ENCODE peak calls at places on chromosomes 5 and 9, in six cellular contexts. K, C, A, M, J and G are unnamed samples.

GRCh38 chr5:138986186-138986775 is 111.1 kb upstream of the LRRTM2 start:
- DNase-seq in K (no peak), C (no peak), A (peak; percentile 3), M (no peak), J (no peak), G (no peak)

GRCh38 chr5:172048539-172049101 is 42.2 kb upstream of the FBXW11 start:
- DNase-seq in K (no peak), C (no peak), A (no peak), M (peak; percentile 27), J (no peak), G (no peak)

GRCh38 chr9:98807070-98807810 is at the start of gene GALNT12:
- DNase-seq in K (peak; percentile 35), C (no peak), A (peak; percentile 93), M (no peak), J (peak; percentile 43), G (no peak)

GRCh38 chr9:83197611-83198010 is 134.7 kb upstream of the RASEF start:
- DNase-seq in K (no peak), C (no peak), A (no peak), M (no peak), J (no peak), G (no peak)

GRCh38 chr5:90488791-90489190 is 14.1 kb downstream of the POLR3G start:
- DNase-seq in K (no peak), C (peak; percentile 78), A (no peak), M (peak; percentile 50), J (no peak), G (no peak)

GRCh38 chr9:83583151-83584014 is 39.6 kb upstream of the IDNK start:
- DNase-seq in K (no peak), C (peak; percentile 66), A (peak; percentile 71), M (peak; percentile 87), J (no peak), G (peak; percentile 67)

GRCh38 chr9:105670315-105670714 is 8.1 kb downstream of the TAL2 start:
- DNase-seq in K (no peak), C (no peak), A (no peak), M (no peak), J (no peak), G (no peak)

GRCh38 chr9:99140685-99141314 is 35.9 kb downstream of the TGFBR1 start:
- DNase-seq in K (no peak), C (peak; percentile 68), A (peak; percentile 30), M (peak; percentile 84), J (peak; percentile 31), G (peak; percentile 58)

DNA sequence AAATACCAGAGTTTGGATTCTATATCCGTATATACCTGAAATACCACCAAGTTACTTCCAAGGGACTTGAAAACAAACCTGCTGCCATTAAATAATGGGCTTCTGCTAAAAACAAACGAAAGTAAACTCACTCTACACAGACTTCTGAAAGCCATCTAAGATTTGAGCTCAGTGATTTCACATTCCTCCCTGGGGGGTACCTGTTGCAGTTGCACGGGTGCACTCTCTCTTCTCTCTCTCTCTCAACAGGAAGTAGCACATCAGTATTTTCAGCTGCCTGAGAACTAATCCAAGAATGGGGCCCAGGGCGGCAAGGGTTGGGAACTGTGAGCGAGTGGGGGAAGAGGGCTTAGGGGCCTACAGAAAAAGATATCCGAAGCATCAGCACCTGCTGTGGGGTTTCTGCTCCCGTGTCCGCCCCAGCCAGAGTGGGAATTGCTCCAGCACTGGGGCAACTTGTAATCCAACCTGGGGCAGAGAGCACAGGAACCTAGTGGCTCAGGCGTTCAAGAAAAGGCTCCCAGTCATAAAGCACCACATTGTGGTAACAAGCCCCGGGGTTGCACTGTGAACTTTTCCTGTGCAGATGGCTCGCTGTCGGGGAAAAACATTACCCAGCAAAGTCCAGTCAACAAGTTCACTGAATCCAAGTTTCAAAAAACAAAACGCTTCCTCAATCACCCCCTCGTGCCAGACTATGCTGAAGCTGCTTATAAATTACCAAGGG is 99.8 kb downstream of the EFNA5 start:
- DNase-seq in K (peak; percentile 43), C (no peak), A (no peak), M (peak; percentile 62), J (no peak), G (peak; percentile 48)
- H3K4me3 ChIP-seq in K (peak overlapping the region; percentile 63), C (no peak overlapping the region), A (no peak overlapping the region), M (no peak overlapping the region), J (peak overlapping the region; percentile 76), G (no peak overlapping the region)

GRCh38 chr9:136225748-136226679 is 19.6 kb downstream of the QSOX2 start:
- DNase-seq in K (peak; percentile 41), C (peak; percentile 38), A (peak; percentile 96), M (peak; percentile 64), J (peak; percentile 38), G (peak; percentile 81)

GRCh38 chr9:136222166-136222895 is 17.4 kb upstream of the LHX3 start:
- DNase-seq in K (no peak), C (no peak), A (no peak), M (no peak), J (no peak), G (no peak)

GRCh38 chr9:136225366-136225747 is 20.3 kb downstream of the QSOX2 start:
- DNase-seq in K (no peak), C (no peak), A (no peak), M (no peak), J (no peak), G (no peak)

GRCh38 chr9:136222896-136223266 is 18.0 kb upstream of the LHX3 start:
- DNase-seq in K (no peak), C (no peak), A (no peak), M (no peak), J (no peak), G (no peak)

GRCh38 chr9:136223871-136224640 is 19.1 kb upstream of the LHX3 start:
- DNase-seq in K (no peak), C (no peak), A (no peak), M (no peak), J (no peak), G (no peak)
- H3K4me3 ChIP-seq in K (no peak overlapping the region), C (no peak overlapping the region), A (no peak overlapping the region), M (no peak overlapping the region), J (no peak overlapping the region), G (no peak overlapping the region)

DNA sequence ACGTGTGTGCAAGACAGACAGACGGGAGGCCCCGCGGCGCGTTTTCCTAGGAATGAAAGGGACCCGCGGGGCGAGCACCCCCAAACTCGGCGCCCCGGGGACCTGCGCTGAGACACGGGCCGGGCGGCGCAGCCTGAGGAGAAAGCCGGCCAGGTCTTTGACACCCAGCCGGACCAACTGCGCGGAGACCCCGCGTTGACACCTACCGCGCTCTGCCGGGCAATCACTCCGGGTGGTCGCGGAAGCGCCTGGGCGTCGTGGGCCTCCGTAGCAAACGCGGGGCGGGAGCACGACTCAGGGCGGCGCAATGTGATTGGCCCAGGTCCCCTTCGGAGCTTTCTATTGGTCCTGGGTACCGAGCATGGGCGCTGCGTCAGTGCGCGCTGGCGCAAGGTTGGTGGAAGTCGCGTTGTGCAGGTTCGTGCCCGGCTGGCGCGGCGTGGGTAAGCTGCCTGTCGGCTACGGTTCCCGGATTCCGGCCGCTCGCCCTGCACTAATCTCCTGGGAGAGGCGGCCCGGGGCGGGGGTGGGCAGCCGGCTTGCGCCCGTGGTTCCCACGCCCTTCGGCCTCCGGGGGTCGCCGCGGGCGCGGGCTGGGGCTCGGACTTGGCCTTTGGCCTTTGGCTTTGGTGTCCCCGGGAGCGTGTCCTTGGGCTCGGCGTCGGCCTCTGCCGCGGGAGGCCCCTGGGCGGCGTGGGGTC is at the start of the genes FASTKD3 and MTRR:
- DNase-seq in K (peak; percentile 94), C (peak; percentile 88), A (peak; percentile 95), M (peak; percentile 95), J (peak; percentile 89), G (peak; percentile 95)
- H3K4me3 ChIP-seq in K (peak within 1 kb of the TSS; percentile 98), C (peak within 1 kb of the TSS; percentile 80), A (peak within 1 kb of the TSS; percentile 85), M (peak within 1 kb of the TSS; percentile 94), J (peak within 1 kb of the TSS; percentile 71), G (peak within 1 kb of the TSS; percentile 62)

DNA sequence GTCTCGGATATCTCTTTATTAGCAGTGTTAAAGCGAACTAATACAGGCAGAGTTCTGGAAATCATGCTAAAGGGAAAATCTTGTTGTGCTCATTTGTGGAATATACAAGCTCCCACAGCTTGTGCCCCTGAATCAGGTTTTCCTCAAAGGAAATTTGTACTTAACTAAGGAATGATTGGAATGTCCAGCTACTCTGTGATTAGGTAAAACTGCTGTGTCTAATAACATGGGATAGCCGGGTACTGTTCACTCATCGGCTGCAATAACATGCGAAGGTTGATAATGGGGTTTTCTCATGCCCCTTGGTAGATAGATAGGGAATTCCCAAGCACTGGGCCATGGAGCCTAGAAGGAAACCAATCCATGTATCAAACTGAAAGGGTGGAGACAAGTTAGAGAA is 306.7 kb downstream of the NR2F1-AS1 start:
- DNase-seq in K (no peak), C (peak; percentile 41), A (no peak), M (peak; percentile 81), J (no peak), G (peak; percentile 52)
- H3K4me3 ChIP-seq in K (no peak overlapping the region), C (no peak overlapping the region), A (no peak overlapping the region), M (no peak overlapping the region), J (no peak overlapping the region), G (no peak overlapping the region)

DNA sequence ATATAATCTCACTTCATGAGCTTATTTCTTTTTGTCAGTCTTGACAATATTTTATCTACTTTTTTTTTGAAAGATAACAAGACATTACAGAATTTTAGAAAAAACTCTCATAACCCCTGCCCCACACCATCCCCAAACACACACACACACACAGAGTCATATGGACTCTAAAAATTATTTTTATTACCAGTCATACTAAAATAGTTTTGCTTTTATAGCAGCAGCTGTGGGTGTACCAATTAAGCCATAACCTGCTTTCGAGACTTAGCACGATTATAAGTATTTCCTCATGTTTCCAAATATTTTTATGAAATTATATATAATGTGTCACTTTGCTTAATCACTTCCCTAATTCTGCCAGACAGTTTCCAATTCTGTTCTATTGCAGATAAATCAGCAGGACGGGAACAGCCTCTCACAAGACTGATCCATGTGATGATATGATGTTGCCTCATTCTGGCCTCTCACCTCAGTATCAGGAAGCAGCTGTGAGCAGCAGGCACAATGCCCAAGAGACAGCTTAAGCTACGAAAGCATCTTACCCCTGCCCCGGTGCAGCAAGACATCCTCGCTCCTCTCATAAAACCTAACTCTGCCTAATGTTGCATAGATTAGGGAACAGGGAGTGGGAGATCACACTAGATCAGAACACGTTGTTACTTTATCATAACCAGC is 7.0 kb downstream of the PDCL start:
- DNase-seq in K (peak; percentile 30), C (peak; percentile 43), A (no peak), M (peak; percentile 90), J (no peak), G (no peak)
- H3K4me3 ChIP-seq in K (no peak overlapping the region), C (no peak overlapping the region), A (no peak overlapping the region), M (no peak overlapping the region), J (no peak overlapping the region), G (no peak overlapping the region)

GRCh38 chr5:206927-207536 is 10.9 kb downstream of the CCDC127 start:
- DNase-seq in K (no peak), C (no peak), A (peak; percentile 55), M (no peak), J (no peak), G (no peak)
- H3K4me3 ChIP-seq in K (no peak overlapping the region), C (no peak overlapping the region), A (no peak overlapping the region), M (no peak overlapping the region), J (no peak overlapping the region), G (no peak overlapping the region)

DNA sequence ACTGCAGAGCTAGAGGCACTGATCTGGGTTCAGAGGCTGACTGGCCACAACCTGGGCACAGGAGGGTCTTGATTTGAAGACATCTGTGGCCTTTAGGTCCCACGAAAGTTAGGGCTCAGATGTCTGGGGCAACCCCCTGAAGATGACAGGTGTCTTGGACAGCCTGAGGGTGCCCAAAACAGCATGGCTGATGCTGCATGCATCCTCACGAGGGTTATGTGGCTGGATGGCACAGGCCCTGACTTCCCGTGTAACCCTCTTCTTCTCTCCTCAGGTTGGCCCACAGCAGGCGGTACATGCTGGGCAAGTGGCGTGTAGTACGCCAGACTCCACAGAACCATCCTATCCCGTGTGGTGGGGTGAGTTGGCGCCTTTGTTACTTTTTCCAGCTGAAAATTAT is 29.8 kb upstream of the GFPT2 start:
- DNase-seq in K (no peak), C (no peak), A (no peak), M (no peak), J (no peak), G (no peak)
- H3K4me3 ChIP-seq in K (no peak overlapping the region), C (no peak overlapping the region), A (no peak overlapping the region), M (no peak overlapping the region), J (no peak overlapping the region), G (no peak overlapping the region)

GRCh38 chr5:173614591-173614990 is 1.9 kb downstream of the BOD1 start:
- DNase-seq in K (no peak), C (no peak), A (no peak), M (no peak), J (no peak), G (no peak)
- H3K4me3 ChIP-seq in K (peak overlapping the region; percentile 88), C (peak overlapping the region; percentile 82), A (peak overlapping the region; percentile 82), M (no peak overlapping the region), J (no peak overlapping the region), G (peak overlapping the region; percentile 77)